ENCODE peak calls at places on chromosome 17, in ten cellular contexts. S is stimulated activated naive CD4-positive, alpha-beta T cell; G is activated CD4-positive, alpha-beta T cell treated with anti-CD3 and anti-CD28 coated beads, Interleukin-2, amount 10 ng/mL, durations not matched to agents 7 days and 5 days; J is T-helper 17 cell; W is stimulated activated effector memory CD8-positive, alpha-beta T cell treated with anti-CD3 and anti-CD28 coated beads, Interleukin-12 subunit alpha, Interleukin-12 subunit beta, amount 100 ng/mL, for 72 hours; O is stimulated activated CD8-positive, alpha-beta memory T cell treated with anti-CD3 and anti-CD28 coated beads, Interleukin-7, amount 100 ng/mL, for 1 hour; D is SK-MEL-5; R is NCI-H526 treated with DMSO at 0.1 percent for 48 hours; E is ACHN; H is GM03348. Z is an unnamed sample.

GRCh38 chr17:80294210-80294609 is 33.6 kb downstream of the RNF213 start:
- DNase-seq in O (no peak), E (no peak), S (no peak), D (no peak), J (no peak), R (no peak), H (no peak), G (no peak), W (no peak), Z (no peak)

GRCh38 chr17:77196251-77196650 is 55.5 kb downstream of the SEC14L1 start:
- DNase-seq in E (no peak), J (no peak), W (no peak), H (no peak), R (no peak), S (no peak), G (no peak), O (no peak), D (no peak), Z (no peak)

GRCh38 chr17:861364-861763 is 79.2 kb downstream of the MRM3 start:
- DNase-seq in W (no peak), H (no peak), E (no peak), J (no peak), O (no peak), S (no peak), R (no peak), G (no peak), D (no peak), Z (no peak)

GRCh38 chr17:2959371-2960130 is 103.9 kb downstream of the OR1D5 start:
- DNase-seq in E (no peak), H (no peak), R (no peak), J (no peak), D (no peak), O (no peak), G (no peak), S (no peak), W (no peak), Z (no peak)

GRCh38 chr17:61405047-61405685 is 5.5 kb downstream of the TBX2 start:
- DNase-seq in J (no peak), O (no peak), E (no peak), D (no peak), R (no peak), G (no peak), S (no peak), W (no peak), H (no peak), Z (no peak)

GRCh38 chr17:63961355-63962207 is 11.1 kb downstream of the SCN4A start:
- DNase-seq in W (no peak), R (no peak), G (peak), D (peak), S (no peak), J (peak), E (peak), H (peak), O (no peak), Z (peak)

GRCh38 chr17:31654936-31655335 is 204.1 kb downstream of the COPRS start:
- DNase-seq in J (no peak), W (peak), H (no peak), G (no peak), O (no peak), S (no peak), E (no peak), R (no peak), D (no peak), Z (no peak)

GRCh38 chr17:68515238-68515637 is 3.0 kb downstream of the PRKAR1A start:
- DNase-seq in D (peak), G (no peak), E (no peak), S (no peak), O (no peak), H (no peak), R (no peak), W (no peak), J (no peak), Z (no peak)

GRCh38 chr17:3647769-3648540 is 11.4 kb downstream of the CTNS start:
- DNase-seq in H (peak), G (peak), R (peak), O (no peak), S (no peak), J (no peak), E (peak), W (no peak), D (peak), Z (no peak)

GRCh38 chr17:67765623-67766022 is 47.9 kb downstream of the NOL11 start:
- DNase-seq in H (no peak), O (no peak), E (no peak), S (no peak), R (no peak), W (no peak), G (no peak), D (no peak), J (no peak), Z (no peak)

GRCh38 chr17:69418535-69418934 is 4.0 kb downstream of the MAP2K6 start:
- DNase-seq in R (no peak), O (no peak), J (no peak), D (no peak), E (no peak), H (no peak), G (no peak), S (no peak), W (no peak), Z (no peak)

GRCh38 chr17:17361543-17362511 is 58.7 kb downstream of the NT5M start:
- DNase-seq in W (no peak), G (no peak), S (no peak), H (no peak), J (no peak), R (no peak), O (no peak), D (no peak), E (no peak), Z (no peak)

GRCh38 chr17:70891301-70891700 is 722.0 kb downstream of the KCNJ2 start:
- DNase-seq in D (no peak), W (no peak), E (no peak), G (no peak), J (no peak), S (no peak), O (no peak), R (no peak), H (no peak), Z (no peak)